ENCODE peak calls at places on chromosomes 2 and 18, in five cellular contexts. One of them, this sample, is unnamed.

GRCh38 chr2:221715783-221716386 is 143.8 kb upstream of the EPHA4 start:
- DNase-seq in tibial nerve: no peak
- DNase-seq in K562: no peak
- DNase-seq in sigmoid colon: no peak
- DNase-seq in H1: no peak
- DNase-seq in this sample: no peak

GRCh38 chr2:44668336-44668735 is 273.2 kb upstream of the SIX3 start:
- DNase-seq in sigmoid colon: no peak
- DNase-seq in tibial nerve: no peak
- DNase-seq in H1: no peak
- DNase-seq in K562: no peak
- DNase-seq in this sample: no peak

GRCh38 chr2:129112181-129112580 is 793.5 kb upstream of the HS6ST1 start:
- DNase-seq in K562: no peak
- DNase-seq in sigmoid colon: no peak
- DNase-seq in H1: no peak
- DNase-seq in tibial nerve: no peak
- DNase-seq in this sample: no peak

GRCh38 chr2:5057895-5058294 is 634.3 kb upstream of the SOX11 start:
- DNase-seq in H1: no peak
- DNase-seq in tibial nerve: no peak
- DNase-seq in K562: no peak
- DNase-seq in sigmoid colon: no peak
- DNase-seq in this sample: no peak

GRCh38 chr2:26577442-26578433 is 63.4 kb downstream of the CIB4 start:
- DNase-seq in sigmoid colon: peak; percentile 75
- DNase-seq in tibial nerve: peak; percentile 54
- DNase-seq in H1: peak; percentile 90
- DNase-seq in K562: peak; percentile 78
- DNase-seq in this sample: peak; percentile 75

GRCh38 chr2:72153026-72153791 is 5.5 kb upstream of the CYP26B1 start:
- DNase-seq in tibial nerve: no peak
- DNase-seq in H1: peak; percentile 40
- DNase-seq in K562: no peak
- DNase-seq in sigmoid colon: no peak
- DNase-seq in this sample: peak; percentile 17

GRCh38 chr2:162795312-162795711 is 43.3 kb downstream of the KCNH7 start:
- DNase-seq in tibial nerve: no peak
- DNase-seq in sigmoid colon: no peak
- DNase-seq in K562: no peak
- DNase-seq in H1: no peak
- DNase-seq in this sample: no peak

GRCh38 chr2:18267501-18267900 is 293.0 kb downstream of the RDH14 start:
- DNase-seq in sigmoid colon: no peak
- DNase-seq in tibial nerve: no peak
- DNase-seq in H1: no peak
- DNase-seq in K562: no peak
- DNase-seq in this sample: no peak

GRCh38 chr2:64049633-64050220 is 30.5 kb upstream of the VPS54 start:
- DNase-seq in K562: peak; percentile 53
- DNase-seq in tibial nerve: peak; percentile 16
- DNase-seq in sigmoid colon: peak; percentile 76
- DNase-seq in H1: peak; percentile 69
- DNase-seq in this sample: peak; percentile 61

DNA sequence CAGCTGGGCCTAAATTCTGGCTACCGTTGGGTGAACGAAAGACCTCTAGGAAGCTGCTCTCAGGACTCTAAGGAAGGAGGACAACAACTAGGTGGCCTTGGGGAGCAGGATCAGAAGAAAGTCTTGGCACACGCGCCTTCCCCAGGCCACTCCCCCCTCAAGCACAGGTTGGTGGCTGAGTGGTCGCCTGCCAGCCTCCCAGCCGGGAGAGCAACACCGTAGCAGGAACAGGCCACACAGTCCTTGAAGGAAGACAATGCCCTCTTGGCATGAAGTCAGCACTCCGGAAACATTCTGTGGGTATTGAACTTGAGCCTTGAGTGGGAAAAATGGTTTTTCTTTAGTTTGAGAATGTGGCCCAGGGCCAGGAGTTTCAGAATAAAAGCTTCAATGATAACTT is 87.4 kb upstream of the AGAP1 start:
- DNase-seq in H1: no peak
- DNase-seq in sigmoid colon: no peak
- DNase-seq in tibial nerve: no peak
- DNase-seq in K562: no peak
- DNase-seq in this sample: no peak
- TF ChIP-seq EP300 in H1: no peak
- TF ChIP-seq EP300 in sigmoid colon: no peak
- TF ChIP-seq EP300 in tibial nerve: no peak
- TF ChIP-seq EP300 in K562: no peak
- TF ChIP-seq EP300 in this sample: no peak

DNA sequence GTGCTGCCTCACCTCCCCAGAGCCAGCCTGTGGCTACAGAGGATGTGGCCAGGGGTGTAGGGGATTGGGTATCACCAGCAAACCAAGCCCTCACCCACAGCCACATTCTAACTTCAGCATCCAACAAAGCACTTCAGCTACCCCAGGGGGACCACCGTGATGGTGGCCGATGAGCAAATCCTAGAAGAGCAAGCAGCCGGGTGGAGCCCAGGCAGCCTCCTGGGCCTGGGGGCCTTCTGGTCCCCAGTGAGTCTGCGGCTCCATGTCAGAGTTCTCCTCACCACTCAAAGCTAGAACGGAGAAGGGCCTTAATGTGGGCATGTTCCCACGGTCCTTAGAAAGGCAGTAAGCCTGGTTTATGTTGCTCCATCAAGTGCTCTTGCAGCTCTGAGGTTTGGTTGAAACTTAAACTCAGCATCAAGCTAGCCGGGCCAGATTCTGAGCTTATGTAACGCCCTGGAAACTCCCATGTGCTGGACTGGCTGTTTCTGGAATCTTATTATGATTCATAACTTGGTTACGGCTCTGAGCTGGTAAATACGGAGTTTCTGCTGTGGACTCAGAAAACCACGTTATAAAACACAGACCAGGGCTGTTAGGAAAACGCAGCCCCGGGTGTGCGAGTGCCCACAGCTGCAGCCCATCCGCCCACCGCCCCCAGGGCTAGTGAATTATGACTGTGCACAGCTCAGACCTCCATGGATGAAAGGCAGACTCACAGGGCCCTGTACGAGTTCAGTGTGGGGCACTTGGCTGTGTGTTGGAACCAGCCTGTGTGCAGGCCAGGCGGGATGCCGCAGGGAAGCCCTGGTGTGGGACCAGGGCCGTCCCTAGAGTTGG is 99.8 kb downstream of the SEPTIN10 start:
- DNase-seq in H1: no peak
- DNase-seq in sigmoid colon: peak; percentile 88
- DNase-seq in tibial nerve: no peak
- DNase-seq in K562: no peak
- DNase-seq in this sample: no peak
- TF ChIP-seq EP300 in H1: no peak
- TF ChIP-seq EP300 in sigmoid colon: peak; percentile 43
- TF ChIP-seq EP300 in tibial nerve: no peak
- TF ChIP-seq EP300 in K562: no peak
- TF ChIP-seq EP300 in this sample: no peak

DNA sequence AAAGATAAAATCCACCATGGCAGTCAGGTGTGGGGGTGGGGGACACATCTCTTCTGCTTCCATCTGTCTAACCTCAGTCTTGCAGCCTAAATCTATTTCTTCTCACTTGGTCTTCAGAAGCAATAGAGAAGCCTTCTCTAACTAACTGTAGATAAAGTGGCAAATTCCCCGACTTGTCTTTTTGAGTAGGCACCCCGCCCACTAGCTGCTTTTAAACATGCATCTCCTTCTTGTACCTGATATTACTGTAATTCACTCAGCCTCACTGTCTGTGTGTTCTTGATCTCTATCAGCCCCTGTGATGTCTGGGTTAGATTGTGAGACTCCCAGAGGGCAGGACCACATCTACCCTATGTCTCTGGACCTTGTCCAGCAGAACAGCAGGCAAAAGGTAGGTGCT is 6.8 kb downstream of the MARCHF4 start:
- DNase-seq in sigmoid colon: no peak
- DNase-seq in H1: no peak
- DNase-seq in tibial nerve: no peak
- DNase-seq in K562: no peak
- DNase-seq in this sample: no peak
- TF ChIP-seq EP300 in sigmoid colon: no peak
- TF ChIP-seq EP300 in H1: no peak
- TF ChIP-seq EP300 in tibial nerve: no peak
- TF ChIP-seq EP300 in K562: no peak
- TF ChIP-seq EP300 in this sample: no peak

DNA sequence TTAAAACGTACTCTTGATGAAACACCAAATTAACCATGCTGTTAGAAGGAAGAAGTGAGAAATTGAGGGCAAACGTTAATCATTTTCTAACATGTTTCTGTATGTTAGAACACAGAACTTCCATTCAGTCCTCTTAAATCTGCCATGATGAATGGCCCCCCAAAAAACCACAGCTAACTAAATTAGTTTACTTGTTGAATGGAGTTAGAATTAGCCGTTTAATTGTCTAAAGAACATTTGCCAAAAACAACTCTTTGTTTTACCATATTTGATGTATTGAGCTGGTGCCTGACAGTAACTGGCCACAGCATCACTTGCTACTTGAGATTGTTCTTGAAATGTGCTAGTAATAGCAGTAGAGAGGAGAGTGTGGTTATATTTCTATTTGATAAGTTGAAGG is 12.7 kb downstream of the CCNYL1 start:
- DNase-seq in H1: no peak
- DNase-seq in sigmoid colon: no peak
- DNase-seq in tibial nerve: no peak
- DNase-seq in K562: no peak
- DNase-seq in this sample: no peak
- TF ChIP-seq EP300 in H1: no peak
- TF ChIP-seq EP300 in sigmoid colon: no peak
- TF ChIP-seq EP300 in tibial nerve: no peak
- TF ChIP-seq EP300 in K562: no peak
- TF ChIP-seq EP300 in this sample: no peak

DNA sequence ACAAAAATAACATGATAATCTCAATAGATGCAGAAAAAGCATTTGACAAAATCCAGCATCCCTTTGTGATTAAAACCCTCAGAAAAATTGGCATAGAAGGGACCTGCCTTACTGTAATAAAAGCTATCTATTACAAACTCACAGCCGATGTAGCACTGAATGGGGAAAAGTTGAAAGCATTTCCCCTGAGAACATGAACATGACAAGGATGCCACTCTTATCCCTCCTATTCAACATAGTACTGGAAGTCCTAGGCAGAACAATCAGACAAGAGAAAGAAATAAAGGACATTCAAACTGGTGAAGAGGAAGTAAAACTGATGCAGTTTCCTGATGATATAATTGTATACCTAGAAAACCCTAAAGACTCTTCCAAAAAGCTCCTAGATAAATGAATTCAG is 368.7 kb downstream of the RIT2 start:
- DNase-seq in sigmoid colon: no peak
- DNase-seq in H1: no peak
- DNase-seq in K562: no peak
- DNase-seq in tibial nerve: no peak
- DNase-seq in this sample: no peak
- TF ChIP-seq EP300 in sigmoid colon: no peak
- TF ChIP-seq EP300 in H1: no peak
- TF ChIP-seq EP300 in K562: no peak
- TF ChIP-seq EP300 in tibial nerve: no peak
- TF ChIP-seq EP300 in this sample: no peak

DNA sequence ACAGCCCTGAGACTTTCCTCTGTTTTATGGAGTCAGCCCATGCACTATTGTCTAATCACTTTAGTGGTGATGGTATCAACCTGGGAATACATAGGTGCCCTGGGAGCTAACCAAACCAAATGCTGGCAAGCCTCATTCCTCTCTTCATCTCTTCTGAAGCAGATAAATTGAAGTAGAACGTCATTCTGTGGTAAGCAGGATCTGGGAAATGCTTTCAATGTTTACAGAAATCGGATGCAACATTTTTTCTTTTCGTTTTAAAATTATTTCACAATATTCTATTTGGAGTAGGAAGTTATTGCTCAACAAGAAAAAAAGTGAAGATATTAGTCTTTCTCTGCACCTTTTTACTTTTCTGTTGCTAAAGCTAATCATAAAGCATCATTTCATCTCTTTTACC is 114.2 kb downstream of the RBMS1 start:
- DNase-seq in H1: no peak
- DNase-seq in K562: no peak
- DNase-seq in sigmoid colon: no peak
- DNase-seq in tibial nerve: no peak
- DNase-seq in this sample: no peak
- TF ChIP-seq EP300 in H1: no peak
- TF ChIP-seq EP300 in K562: no peak
- TF ChIP-seq EP300 in sigmoid colon: peak; percentile 50
- TF ChIP-seq EP300 in tibial nerve: peak; percentile 89
- TF ChIP-seq EP300 in this sample: peak; percentile 14

DNA sequence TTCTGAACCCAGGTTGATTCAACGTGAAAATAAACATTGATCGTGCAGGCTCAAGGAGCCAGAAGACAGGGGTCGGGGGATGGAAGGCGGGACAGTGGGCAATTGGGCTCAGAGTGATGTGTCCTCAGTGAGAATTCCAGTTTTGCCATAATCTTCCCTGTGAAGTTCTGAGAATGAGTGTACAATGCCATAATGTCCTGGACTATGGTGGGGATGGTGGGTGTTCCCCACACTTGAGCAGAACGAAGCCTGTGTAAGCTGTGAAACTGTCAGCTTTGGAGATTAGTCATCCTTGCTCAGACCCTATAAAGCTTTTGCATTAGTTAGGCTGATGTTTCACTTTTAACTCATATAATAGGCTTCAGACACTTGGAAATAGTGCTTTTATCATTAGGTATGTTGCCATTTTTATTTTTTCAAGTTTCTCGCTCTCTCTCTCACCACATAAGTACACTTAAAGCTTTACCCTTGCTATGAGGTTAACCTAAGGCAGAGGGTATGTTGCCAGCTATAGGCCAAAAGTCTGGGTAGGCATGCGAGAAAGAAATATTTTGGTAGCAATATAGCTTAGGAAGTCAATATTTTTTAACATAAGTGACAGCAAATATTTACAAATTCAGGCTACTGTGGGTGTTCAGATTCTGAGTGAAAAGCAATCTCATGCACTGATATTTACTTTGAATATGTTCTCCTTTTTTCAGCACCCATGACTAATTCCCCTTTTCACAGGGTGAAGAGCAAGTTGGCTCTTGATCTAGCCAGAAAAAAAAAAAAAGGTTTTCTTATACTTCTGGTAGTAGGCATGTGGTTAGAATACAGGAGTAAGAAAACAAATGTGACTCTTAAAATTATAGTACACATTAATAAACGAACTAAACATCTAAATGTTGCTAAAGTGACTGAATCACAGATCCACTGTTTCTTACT is 47.2 kb downstream of the CDC42EP3 start:
- DNase-seq in sigmoid colon: no peak
- DNase-seq in H1: no peak
- DNase-seq in tibial nerve: no peak
- DNase-seq in K562: no peak
- DNase-seq in this sample: no peak
- TF ChIP-seq EP300 in sigmoid colon: no peak
- TF ChIP-seq EP300 in H1: no peak
- TF ChIP-seq EP300 in tibial nerve: no peak
- TF ChIP-seq EP300 in K562: no peak
- TF ChIP-seq EP300 in this sample: no peak